ENCODE peak calls at places on chromosomes 6 and 20, in five cellular contexts. Q, L, E, U and H are unnamed samples.

GRCh38 chr6:10414766-10415592 is at the start of gene TFAP2A:
- DNase-seq in Q (peak; percentile 28), L (no peak), E (no peak), U (peak; percentile 86), H (no peak)

GRCh38 chr20:57880155-57880648 is 170.4 kb upstream of the PMEPA1 start:
- DNase-seq in Q (no peak), L (no peak), E (no peak), U (no peak), H (no peak)

GRCh38 chr6:24492475-24492874 is 2.3 kb upstream of the ALDH5A1 start:
- DNase-seq in Q (peak; percentile 21), L (peak; percentile 34), E (no peak), U (peak; percentile 5), H (peak; percentile 26)

GRCh38 chr6:36028088-36028886 is 679 bp downstream of the MAPK14 start:
- DNase-seq in Q (peak; percentile 37), L (peak; percentile 32), E (no peak), U (peak; percentile 4), H (peak; percentile 44)

GRCh38 chr20:35174458-35175216 is 2.8 kb downstream of the PROCR start:
- DNase-seq in Q (peak; percentile 22), L (no peak), E (no peak), U (no peak), H (no peak)

GRCh38 chr6:84360039-84360438 is 132.6 kb upstream of the CEP162 start:
- DNase-seq in Q (no peak), L (no peak), E (no peak), U (no peak), H (no peak)

GRCh38 chr6:120395330-120395729 is 939.0 kb downstream of the TBC1D32 start:
- DNase-seq in Q (no peak), L (no peak), E (no peak), U (no peak), H (no peak)

GRCh38 chr6:20837189-20837588 is 302.9 kb downstream of the CDKAL1 start:
- DNase-seq in Q (no peak), L (no peak), E (no peak), U (no peak), H (no peak)

GRCh38 chr20:3262566-3262965 is 23.6 kb upstream of the SLC4A11 start:
- DNase-seq in Q (no peak), L (no peak), E (no peak), U (peak; percentile 43), H (no peak)

GRCh38 chr6:36493859-36494258 is 51.1 kb downstream of the KCTD20 start:
- DNase-seq in Q (no peak), L (no peak), E (no peak), U (no peak), H (no peak)

GRCh38 chr6:40038626-40039025 is 104.4 kb upstream of the MOCS1 start:
- DNase-seq in Q (no peak), L (no peak), E (no peak), U (no peak), H (no peak)

GRCh38 chr6:168908887-168909286 is 344.8 kb downstream of the THBS2 start:
- DNase-seq in Q (no peak), L (no peak), E (no peak), U (peak; percentile 50), H (no peak)

GRCh38 chr6:140071601-140072062 is 697.2 kb upstream of the CITED2 start:
- DNase-seq in Q (no peak), L (no peak), E (no peak), U (peak; percentile 96), H (no peak)

GRCh38 chr6:28683945-28684538 is 158.4 kb downstream of the GPX5 start:
- DNase-seq in Q (peak; percentile 38), L (peak; percentile 18), E (no peak), U (peak; percentile 60), H (peak; percentile 32)

GRCh38 chr20:59385461-59385860 is 85.0 kb downstream of the EDN3 start:
- DNase-seq in Q (no peak), L (no peak), E (no peak), U (no peak), H (no peak)

GRCh38 chr20:25047766-25048165 is 10.2 kb downstream of the ACSS1 start:
- DNase-seq in Q (no peak), L (no peak), E (no peak), U (no peak), H (no peak)

GRCh38 chr6:43990627-43991619 is 136.3 kb downstream of the MRPL14 start:
- DNase-seq in Q (no peak), L (no peak), E (no peak), U (no peak), H (no peak)

DNA sequence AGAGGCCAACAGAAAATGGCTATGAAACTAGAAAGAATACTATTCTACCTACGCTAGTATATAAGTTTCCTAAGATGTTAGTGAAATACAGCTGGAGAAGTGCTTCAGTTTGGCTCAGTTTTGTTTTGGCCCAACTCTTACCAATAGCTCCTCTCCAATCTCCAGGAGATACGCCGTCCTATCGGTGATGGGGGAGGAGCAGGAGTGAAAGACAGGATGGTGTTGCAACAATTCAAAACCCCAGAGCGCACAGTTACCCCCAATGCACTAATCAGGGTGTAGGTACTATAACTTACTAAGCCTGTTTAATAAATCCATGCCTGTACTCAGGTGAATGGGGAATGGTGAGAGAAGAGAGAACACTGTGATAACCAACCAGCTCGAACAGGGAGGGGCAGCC is 24.2 kb upstream of the RAB23 start:
- DNase-seq in Q (no peak), L (no peak), E (no peak), U (no peak), H (no peak)
- TF ChIP-seq CTCF in Q (no peak), L (no peak), E (no peak), U (no peak), H (no peak)

GRCh38 chr20:10671221-10671849 is 2.5 kb downstream of the JAG1 start:
- DNase-seq in Q (peak; percentile 62), L (peak; percentile 50), E (peak; percentile 59), U (peak; percentile 94), H (peak; percentile 83)
- TF ChIP-seq CTCF in Q (peak; percentile 28), L (peak; percentile 29), E (peak; percentile 66), U (peak; percentile 75), H (peak; percentile 60)

DNA sequence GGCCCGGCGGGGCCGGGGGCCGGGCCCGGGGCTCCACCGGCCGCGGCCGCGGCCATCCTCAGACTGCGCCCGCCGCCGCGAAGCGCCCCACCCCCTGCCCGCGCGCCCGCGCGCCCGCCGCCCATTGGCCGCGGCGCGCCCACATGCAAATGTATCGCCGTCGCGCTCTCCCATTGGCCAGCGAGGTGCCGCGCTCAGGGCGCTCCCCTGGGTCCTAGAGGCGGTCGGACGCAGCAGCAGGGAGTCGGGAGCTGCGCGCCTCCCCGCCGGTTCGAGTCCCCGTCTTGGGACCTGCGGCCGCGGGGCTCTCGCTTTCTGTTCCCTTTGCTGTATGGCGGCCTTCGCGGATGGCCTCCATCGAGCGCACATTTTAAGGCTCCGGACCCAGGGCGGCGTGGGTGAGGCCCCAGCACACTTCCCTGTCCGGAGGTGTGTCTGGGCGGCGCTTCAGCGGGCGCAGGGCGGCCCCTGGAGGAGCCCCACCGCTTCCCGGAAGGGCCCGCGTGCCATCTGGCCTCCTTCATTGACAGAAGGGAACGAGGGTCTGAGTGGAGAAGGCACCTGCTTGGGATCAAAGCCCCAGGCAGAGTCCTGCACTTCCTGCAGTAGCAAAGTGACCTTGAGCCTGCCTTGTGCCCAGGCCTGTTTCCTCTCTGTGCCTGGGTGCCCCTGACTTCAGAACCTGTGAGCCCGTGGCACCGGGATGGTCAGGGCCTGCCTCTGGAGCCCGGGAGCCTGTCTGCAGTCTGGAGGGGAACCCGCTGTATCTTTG is at the start of gene CABLES2:
- DNase-seq in Q (peak; percentile 93), L (peak; percentile 92), E (peak; percentile 73), U (peak; percentile 88), H (peak; percentile 99)
- TF ChIP-seq CTCF in Q (no peak), L (no peak), E (no peak), U (peak; percentile 44), H (no peak)

DNA sequence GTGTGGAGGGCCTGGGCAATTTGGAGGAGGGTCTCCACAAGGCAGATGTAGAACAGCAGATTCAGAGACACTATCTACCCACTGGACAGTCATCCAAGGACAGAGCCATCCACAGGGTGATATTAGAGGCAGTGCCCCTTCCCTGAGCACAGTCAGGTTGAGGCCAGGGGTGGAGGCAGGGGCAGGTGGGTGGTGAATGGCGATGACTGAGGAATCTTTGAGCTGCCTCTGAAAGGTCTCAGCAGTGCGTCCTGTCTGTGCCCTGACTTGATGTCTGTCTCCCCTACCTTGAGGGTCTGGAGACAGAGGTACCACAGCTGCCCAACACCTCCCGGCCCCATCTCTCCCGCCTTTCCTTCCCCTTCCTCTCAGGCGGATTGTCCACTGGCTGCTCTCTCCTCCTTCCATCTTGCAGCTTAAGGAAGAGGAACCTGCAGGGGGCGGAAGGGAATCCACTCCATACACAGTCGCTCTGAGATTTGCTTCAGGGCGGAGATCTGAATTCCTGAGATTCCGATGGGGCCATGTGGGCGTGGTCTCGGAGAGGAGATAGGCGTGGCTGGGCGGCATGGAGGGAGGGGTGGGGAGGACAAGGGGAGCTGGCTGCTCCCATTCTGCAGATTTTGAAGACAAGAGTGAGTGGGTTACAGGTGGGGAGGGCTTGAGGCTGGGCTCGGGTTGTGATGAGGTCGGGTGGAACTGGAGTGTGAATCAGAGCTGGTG is 1.7 kb downstream of the MUCL3 start:
- DNase-seq in Q (peak; percentile 91), L (peak; percentile 64), E (no peak), U (peak; percentile 80), H (no peak)
- TF ChIP-seq CTCF in Q (peak; percentile 43), L (no peak), E (no peak), U (peak; percentile 78), H (no peak)

GRCh38 chr6:96086745-96087144 is 71.0 kb downstream of the FUT9 start:
- DNase-seq in Q (no peak), L (no peak), E (no peak), U (no peak), H (no peak)

DNA sequence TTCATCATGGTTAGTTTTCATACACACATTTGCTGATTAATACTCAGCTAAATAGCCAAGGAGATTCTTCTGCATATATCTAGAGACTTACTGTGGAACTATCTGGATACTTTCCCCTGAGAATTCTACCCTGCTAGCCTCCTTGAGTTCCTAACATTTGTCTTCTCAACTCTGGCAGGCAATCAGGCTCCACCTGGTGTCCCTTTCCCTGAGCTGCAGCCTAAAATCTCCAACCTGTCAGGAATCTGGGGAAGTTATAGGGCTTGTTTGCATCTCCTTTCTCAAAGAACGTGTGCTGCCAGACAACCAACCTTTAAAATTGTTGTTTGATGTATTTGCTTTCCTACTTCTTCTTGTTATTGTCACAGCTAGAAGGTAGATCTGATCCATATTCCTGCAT is 73.4 kb downstream of the FUT9 start:
- DNase-seq in Q (peak; percentile 27), L (peak; percentile 31), E (no peak), U (no peak), H (no peak)
- TF ChIP-seq CTCF in Q (peak; percentile 56), L (peak; percentile 53), E (peak; percentile 38), U (no peak), H (no peak)

GRCh38 chr6:41653642-41654432 is 15.6 kb downstream of the MDFI start:
- DNase-seq in Q (no peak), L (no peak), E (no peak), U (no peak), H (no peak)
- TF ChIP-seq CTCF in Q (no peak), L (no peak), E (no peak), U (no peak), H (no peak)